ENCODE peak calls at places on chromosome 2, in five cellular contexts. F is uterus, N is ovary, W is NT2/D1, I is PC-9. X is an unnamed sample.

GRCh38 chr2:223096571-223096970 is 44.6 kb downstream of the KCNE4 start:
- DNase-seq in F (no peak), N (no peak), W (no peak), I (no peak), X (no peak)

GRCh38 chr2:127176371-127177311 is 43.5 kb downstream of the CYP27C1 start:
- DNase-seq in F (peak; percentile 65), N (no peak), W (no peak), I (no peak), X (peak; percentile 78)

GRCh38 chr2:41187683-41188082 is 735.8 kb upstream of the SLC8A1 start:
- DNase-seq in F (no peak), N (no peak), W (no peak), I (no peak), X (no peak)

GRCh38 chr2:140023291-140023690 is 1243.1 kb upstream of the NXPH2 start:
- DNase-seq in F (no peak), N (no peak), W (no peak), I (no peak), X (no peak)

GRCh38 chr2:118982039-118982438 is 40.0 kb downstream of the MARCO start:
- DNase-seq in F (no peak), N (no peak), W (no peak), I (no peak), X (no peak)

GRCh38 chr2:207805566-207806226 is 36.0 kb upstream of the FZD5 start:
- DNase-seq in F (no peak), N (no peak), W (no peak), I (peak; percentile 64), X (no peak)

GRCh38 chr2:31401580-31401979 is 13.0 kb downstream of the XDH start:
- DNase-seq in F (no peak), N (no peak), W (peak; percentile 62), I (peak; percentile 99), X (no peak)

GRCh38 chr2:104862061-104862941 is 8.4 kb downstream of the POU3F3 start:
- DNase-seq in F (no peak), N (no peak), W (no peak), I (no peak), X (peak; percentile 64)

GRCh38 chr2:81894451-81894990 is 1590.0 kb upstream of the LRRTM1 start:
- DNase-seq in F (no peak), N (no peak), W (no peak), I (no peak), X (no peak)

GRCh38 chr2:7430421-7430868 is 513.2 kb downstream of the RNF144A start:
- DNase-seq in F (no peak), N (no peak), W (no peak), I (no peak), X (no peak)

GRCh38 chr2:156087875-156088274 is 244.6 kb downstream of the NR4A2 start:
- DNase-seq in F (no peak), N (no peak), W (no peak), I (no peak), X (no peak)

GRCh38 chr2:142938240-142938639 is 60.8 kb downstream of the KYNU start:
- DNase-seq in F (no peak), N (no peak), W (no peak), I (no peak), X (no peak)

GRCh38 chr2:68391099-68391498 is 26.0 kb downstream of the PLEK start:
- DNase-seq in F (no peak), N (no peak), W (no peak), I (no peak), X (no peak)

GRCh38 chr2:235950473-235950809 is 217.7 kb downstream of the GBX2 start:
- DNase-seq in F (no peak), N (no peak), W (no peak), I (no peak), X (no peak)

GRCh38 chr2:126085396-126085795 is 570.6 kb upstream of the GYPC start:
- DNase-seq in F (no peak), N (no peak), W (no peak), I (no peak), X (no peak)
- H3K9me3 ChIP-seq in F (no peaks in the 10 kb centered on the region), N (no peaks in the 10 kb centered on the region), W (no peaks in the 10 kb centered on the region), I (no peaks in the 10 kb centered on the region), X (no peaks in the 10 kb centered on the region)

DNA sequence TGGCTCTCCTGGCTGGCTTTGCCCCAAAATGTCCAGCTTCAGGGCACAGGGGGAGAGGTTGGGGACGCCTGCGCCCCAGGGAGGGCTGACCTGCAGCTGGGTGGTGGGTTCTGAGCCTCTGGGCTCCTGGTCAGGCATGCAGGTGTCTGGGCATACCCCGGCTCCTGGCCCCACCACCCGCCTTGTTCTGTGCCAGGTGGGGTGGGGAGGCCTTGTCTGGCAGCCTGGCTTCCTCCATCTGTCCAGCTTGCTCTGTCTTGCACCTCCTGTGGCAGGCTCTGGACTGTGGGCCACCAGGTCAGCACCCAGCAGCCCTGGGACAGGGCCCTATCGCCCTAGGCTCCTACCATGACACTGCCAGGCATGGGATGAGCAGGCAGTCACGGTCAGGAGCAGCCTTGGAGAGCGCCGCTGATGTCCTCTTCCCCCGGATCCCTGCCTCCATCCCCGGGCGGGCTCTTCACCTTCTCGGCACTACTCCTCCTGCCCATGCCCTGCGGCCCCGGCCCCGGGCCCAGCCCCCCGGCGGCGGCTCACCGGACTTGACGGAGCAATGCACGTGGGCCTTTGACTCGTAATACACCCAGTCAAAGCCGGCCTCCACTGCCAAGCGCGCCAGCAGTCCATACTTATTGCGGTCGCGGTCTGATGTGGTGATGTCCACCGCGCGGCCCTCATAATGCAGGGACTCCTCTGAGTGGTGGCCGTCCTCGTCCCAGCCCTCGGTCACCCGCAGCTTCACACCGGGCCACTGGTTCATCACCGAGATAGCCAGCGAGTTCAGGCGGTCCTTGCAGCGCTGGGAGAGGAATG is 3.6 kb downstream of the IHH start:
- DNase-seq in F (no peak), N (no peak), W (no peak), I (no peak), X (no peak)
- H3K27me3 ChIP-seq in F (peaks cover 18% of the 10 kb centered on the region), N (peaks cover 3% of the 10 kb centered on the region), W (peaks cover 79% of the 10 kb centered on the region), I (peaks cover 67% of the 10 kb centered on the region), X (no peaks in the 10 kb centered on the region)

DNA sequence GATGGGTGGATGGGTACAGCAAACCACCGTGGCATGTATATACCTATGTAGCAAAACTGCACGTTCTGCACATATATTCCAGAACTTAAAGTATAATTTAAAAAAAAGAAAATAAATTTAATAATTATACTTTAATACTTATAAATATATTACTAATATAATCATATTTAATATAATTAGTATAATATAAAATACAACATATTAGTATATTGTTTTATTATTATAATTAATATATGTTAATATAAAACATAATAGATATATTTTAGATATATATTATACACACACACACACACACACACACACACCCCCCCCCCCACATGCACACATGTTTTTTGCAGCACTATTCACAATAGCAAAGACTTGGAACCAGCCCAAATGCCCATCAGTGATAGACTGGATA is 29.8 kb downstream of the RPIA start:
- DNase-seq in F (no peak), N (no peak), W (no peak), I (no peak), X (no peak)
- H3K9me3 ChIP-seq in F (no peaks in the 10 kb centered on the region), N (no peaks in the 10 kb centered on the region), W (peaks cover 25% of the 10 kb centered on the region), I (no peaks in the 10 kb centered on the region), X (no peaks in the 10 kb centered on the region)

DNA sequence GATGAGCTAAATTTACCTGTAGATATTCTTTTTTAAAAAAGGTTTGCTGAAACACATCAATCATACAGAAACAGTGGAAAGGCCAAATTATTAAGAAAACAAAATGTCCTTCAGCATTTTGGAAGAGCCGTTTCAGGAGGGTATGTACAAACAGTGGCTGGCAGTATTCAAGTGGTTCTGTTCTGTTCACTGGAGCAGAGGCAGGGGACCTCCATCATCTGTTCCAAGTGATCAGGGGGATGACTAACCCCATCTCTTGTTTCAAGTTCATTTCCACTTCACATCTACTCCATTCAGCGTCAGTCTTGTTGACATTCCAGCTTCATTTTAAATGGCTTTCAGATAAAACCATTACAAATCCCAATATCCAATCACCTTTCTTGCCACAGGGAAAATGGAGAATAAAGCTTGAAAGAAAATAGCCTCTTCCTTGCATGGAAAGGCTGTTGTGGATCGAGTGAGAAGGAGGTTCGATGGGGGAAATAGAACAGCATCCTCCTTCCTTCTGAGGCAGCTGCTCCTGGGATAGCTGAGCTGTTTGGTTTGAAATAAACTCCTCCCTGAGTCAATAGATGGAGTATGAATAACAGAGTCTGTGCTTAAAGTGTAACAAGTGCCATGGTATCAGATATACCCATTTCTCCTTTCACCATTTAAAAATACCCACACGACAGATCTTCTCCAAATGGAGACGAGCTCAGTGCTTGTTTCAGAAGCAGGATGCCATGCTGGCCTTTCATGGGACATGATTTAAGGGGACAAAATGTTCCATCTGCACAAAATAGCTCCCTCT is 63.7 kb upstream of the OTOF start:
- DNase-seq in F (no peak), N (no peak), W (no peak), I (peak; percentile 29), X (no peak)
- H3K27me3 ChIP-seq in F (no peaks in the 10 kb centered on the region), N (no peaks in the 10 kb centered on the region), W (no peaks in the 10 kb centered on the region), I (peaks cover 6% of the 10 kb centered on the region), X (no peaks in the 10 kb centered on the region)

GRCh38 chr2:95384854-95385569 is 17.5 kb upstream of the FAHD2A start:
- DNase-seq in F (no peak), N (peak; percentile 44), W (no peak), I (no peak), X (peak; percentile 89)
- H3K9me3 ChIP-seq in F (no peaks in the 10 kb centered on the region), N (no peaks in the 10 kb centered on the region), W (no peaks in the 10 kb centered on the region), I (no peaks in the 10 kb centered on the region), X (no peaks in the 10 kb centered on the region)

DNA sequence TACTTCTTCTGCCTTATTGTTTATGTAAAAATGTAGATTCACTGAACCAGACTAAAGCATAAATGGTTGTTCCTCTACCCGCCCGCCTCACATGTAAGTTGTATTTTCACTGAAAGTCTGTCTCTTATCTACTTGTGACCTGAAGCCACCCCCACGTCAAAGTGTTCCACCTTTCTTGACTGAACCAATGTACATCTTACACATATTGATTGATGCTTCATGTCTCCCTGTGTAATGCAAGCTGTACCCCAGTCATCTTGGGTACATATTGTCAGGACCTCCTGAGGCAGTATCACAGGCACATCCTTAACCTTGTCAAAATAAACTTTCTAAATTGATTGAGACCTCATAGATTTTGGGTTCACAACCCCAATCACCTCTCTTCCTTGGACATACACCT is 65.0 kb upstream of the PARD3B start:
- DNase-seq in F (no peak), N (no peak), W (no peak), I (no peak), X (no peak)
- H3K27me3 ChIP-seq in F (no peaks in the 10 kb centered on the region), N (no peaks in the 10 kb centered on the region), W (no peaks in the 10 kb centered on the region), I (no peaks in the 10 kb centered on the region), X (no peaks in the 10 kb centered on the region)

DNA sequence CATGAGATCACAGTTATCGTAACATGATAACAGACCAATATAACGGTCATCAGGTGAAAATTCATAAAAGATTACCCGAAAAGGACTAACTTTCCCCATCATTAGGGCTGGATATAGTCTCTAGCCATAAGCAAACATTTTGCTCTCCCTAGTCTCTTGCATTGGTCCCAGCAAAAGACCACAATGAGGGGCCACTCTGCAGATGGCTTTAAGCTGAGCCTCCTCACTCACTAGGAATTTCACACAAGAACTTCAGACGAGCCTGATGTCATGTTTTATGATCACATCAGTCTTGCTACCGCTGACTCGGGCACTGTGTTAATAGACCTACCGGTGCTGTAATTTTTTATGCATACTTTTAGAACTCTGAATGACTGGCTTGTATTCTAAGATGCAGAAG is 35.2 kb downstream of the STK17B start:
- DNase-seq in F (no peak), N (no peak), W (no peak), I (no peak), X (no peak)
- H3K9me3 ChIP-seq in F (peaks cover 22% of the 10 kb centered on the region), N (peaks cover 15% of the 10 kb centered on the region), W (peaks cover 37% of the 10 kb centered on the region), I (no peaks in the 10 kb centered on the region), X (peaks cover 12% of the 10 kb centered on the region)

GRCh38 chr2:232420073-232420454 is 13.4 kb downstream of the ALPG start:
- DNase-seq in F (no peak), N (no peak), W (no peak), I (no peak), X (no peak)
- H3K27me3 ChIP-seq in F (no peaks in the 10 kb centered on the region), N (no peaks in the 10 kb centered on the region), W (peaks cover 31% of the 10 kb centered on the region), I (no peaks in the 10 kb centered on the region), X (no peaks in the 10 kb centered on the region)

X was measured in right cardiac atrium.